ENCODE peak calls at places on chromosomes 11 and 22, in five cellular contexts. L is OCI-LY7, C is adrenal gland, O is aorta, F is lower lobe of right lung. W is an unnamed sample. For H3K9me3, the result is how much of the 10 kb centered on the place peaks cover.

GRCh38 chr11:57781529-57781943 is 19.9 kb downstream of the CTNND1 start:
- DNase-seq in L (no peak), C (no peak), O (no peak), F (peak), W (no peak)

GRCh38 chr11:130585545-130585944 is 137.1 kb downstream of the ADAMTS15 start:
- DNase-seq in L (no peak), C (no peak), O (no peak), F (no peak), W (peak)

GRCh38 chr11:81005595-81005994 is 1564.8 kb upstream of the TENM4 start:
- DNase-seq in L (no peak), C (no peak), O (no peak), F (no peak), W (no peak)

GRCh38 chr11:122709042-122709760 is 53.7 kb downstream of the UBASH3B start:
- DNase-seq in L (no peak), C (no peak), O (no peak), F (no peak), W (peak)

GRCh38 chr11:63763506-63764200 is 4.9 kb downstream of the ZFTA start:
- DNase-seq in L (no peak), C (peak), O (peak), F (no peak), W (no peak)

GRCh38 chr22:50446708-50447575 is 27.9 kb downstream of the SBF1 start:
- DNase-seq in L (no peak), C (no peak), O (no peak), F (no peak), W (no peak)

GRCh38 chr11:122791836-122792235 is 46.5 kb upstream of the CRTAM start:
- DNase-seq in L (no peak), C (no peak), O (no peak), F (no peak), W (peak)

GRCh38 chr11:12446863-12447262 is 69.5 kb downstream of the PARVA start:
- DNase-seq in L (no peak), C (no peak), O (no peak), F (no peak), W (no peak)

GRCh38 chr22:37774728-37775127 is 33.0 kb upstream of the GCAT start:
- DNase-seq in L (no peak), C (peak), O (no peak), F (no peak), W (no peak)

GRCh38 chr11:7422544-7423331 is 62.6 kb upstream of the OLFML1 start:
- DNase-seq in L (peak), C (no peak), O (no peak), F (no peak), W (no peak)

GRCh38 chr11:109426442-109426841 is 4.5 kb downstream of the C11orf87 start:
- DNase-seq in L (no peak), C (no peak), O (no peak), F (no peak), W (no peak)
- H3K9me3 ChIP-seq in L (under half), C (under half), O (under half), F (under half), W (under half)

GRCh38 chr11:119992171-119993051 is 145.5 kb downstream of the TRIM29 start:
- DNase-seq in L (no peak), C (no peak), O (no peak), F (no peak), W (no peak)
- H3K9me3 ChIP-seq in L (under half), C (under half), O (under half), F (under half), W (under half)

GRCh38 chr22:47372596-47373385 is 610.3 kb downstream of the TBC1D22A start:
- DNase-seq in L (no peak), C (peak), O (peak), F (peak), W (no peak)
- H3K9me3 ChIP-seq in L (under half), C (under half), O (under half), F (under half), W (under half)

GRCh38 chr22:48531721-48532435 is 1295.8 kb downstream of the BRD1 start:
- DNase-seq in L (no peak), C (no peak), O (no peak), F (no peak), W (no peak)

GRCh38 chr22:48523761-48524160 is 1303.9 kb downstream of the BRD1 start:
- DNase-seq in L (no peak), C (no peak), O (no peak), F (no peak), W (no peak)

GRCh38 chr22:48530666-48531065 is 1297.0 kb downstream of the BRD1 start:
- DNase-seq in L (no peak), C (no peak), O (no peak), F (no peak), W (no peak)

GRCh38 chr22:48531108-48531507 is 1296.6 kb downstream of the BRD1 start:
- DNase-seq in L (no peak), C (no peak), O (no peak), F (no peak), W (no peak)

GRCh38 chr22:48528221-48528915 is 1299.3 kb downstream of the BRD1 start:
- DNase-seq in L (no peak), C (no peak), O (no peak), F (peak), W (no peak)
- H3K9me3 ChIP-seq in L (under half), C (under half), O (under half), F (under half), W (under half)

GRCh38 chr22:48649031-48649430 is 1178.6 kb downstream of the BRD1 start:
- DNase-seq in L (no peak), C (no peak), O (no peak), F (no peak), W (no peak)
- H3K9me3 ChIP-seq in L (under half), C (under half), O (under half), F (under half), W (under half)

GRCh38 chr22:48331266-48331665 is 1496.4 kb downstream of the BRD1 start:
- DNase-seq in L (no peak), C (no peak), O (no peak), F (peak), W (no peak)
- H3K9me3 ChIP-seq in L (under half), C (under half), O (under half), F (under half), W (under half)

GRCh38 chr11:19163627-19164026 is 38.2 kb downstream of the CSRP3 start:
- DNase-seq in L (no peak), C (no peak), O (no peak), F (no peak), W (no peak)
- H3K9me3 ChIP-seq in L (under half), C (under half), O (under half), F (under half), W (under half)

GRCh38 chr22:48106215-48106614 is 1343.8 kb downstream of the TBC1D22A start:
- DNase-seq in L (no peak), C (no peak), O (no peak), F (no peak), W (no peak)
- H3K9me3 ChIP-seq in L (under half), C (under half), O (under half), F (under half), W (under half)

DNA sequence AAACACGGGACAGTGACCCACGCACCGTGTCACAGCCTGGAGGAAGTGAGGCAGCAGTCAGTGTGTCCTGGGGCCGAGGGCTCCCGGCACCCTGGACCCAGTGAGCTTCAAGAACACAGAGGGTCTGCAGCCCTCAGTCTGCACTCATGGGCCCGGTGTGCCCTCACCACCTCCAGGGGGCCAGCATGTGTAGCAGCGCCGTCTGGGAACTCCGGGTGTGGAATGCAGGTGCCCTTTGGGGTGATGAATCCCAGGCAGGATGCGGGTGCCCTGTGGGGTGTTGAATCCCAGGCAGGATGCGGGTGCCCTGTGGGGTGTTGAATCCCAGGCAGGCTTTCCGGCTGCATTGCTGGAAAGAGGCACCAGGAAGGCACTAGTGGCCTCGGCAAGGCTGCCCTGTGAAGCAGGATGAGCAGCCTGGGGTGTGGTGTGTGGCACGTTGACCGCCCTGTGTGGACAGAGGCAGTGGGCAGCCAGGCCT is 1399.9 kb downstream of the BRD1 start:
- DNase-seq in L (no peak), C (no peak), O (peak), F (no peak), W (no peak)
- H3K9me3 ChIP-seq in L (under half), C (under half), O (under half), F (under half), W (under half)

W was measured in MG63.